ENCODE peak calls at places on chromosomes 1 and 21, in five cellular contexts. W is GM23248, P is body of pancreas, U is HL-60, A is aorta. J is an unnamed sample.

GRCh38 chr1:30618335-30618747 is 105.0 kb downstream of the MATN1 start:
- DNase-seq in W (peak), P (no peak), U (no peak), A (no peak), J (no peak)

GRCh38 chr1:23394664-23395063 is 25.0 kb upstream of the ZNF436 start:
- DNase-seq in W (peak), P (peak), U (no peak), A (peak), J (peak)

GRCh38 chr1:232267837-232268598 is 361.9 kb downstream of the SIPA1L2 start:
- DNase-seq in W (no peak), P (no peak), U (no peak), A (no peak), J (no peak)

GRCh38 chr1:201266774-201267173 is 16.5 kb upstream of the PKP1 start:
- DNase-seq in W (peak), P (no peak), U (no peak), A (no peak), J (peak)

GRCh38 chr1:25430073-25430665 is 528 bp upstream of the MACO1 start:
- DNase-seq in W (peak), P (peak), U (peak), A (peak), J (peak)

GRCh38 chr21:28336299-28336698 is 656.4 kb downstream of the LTN1 start:
- DNase-seq in W (peak), P (peak), U (no peak), A (no peak), J (peak)

GRCh38 chr21:44299085-44299457 is 782 bp upstream of the PFKL start:
- DNase-seq in W (peak), P (no peak), U (no peak), A (no peak), J (peak)

GRCh38 chr1:104933846-104934245 is 1184.1 kb downstream of the AMY1C start:
- DNase-seq in W (no peak), P (no peak), U (no peak), A (no peak), J (no peak)

GRCh38 chr1:81703352-81703735 is 97.4 kb upstream of the ADGRL2 start:
- DNase-seq in W (peak), P (no peak), U (no peak), A (no peak), J (peak)

GRCh38 chr21:34279285-34279684 is 84.5 kb upstream of the KCNE2 start:
- DNase-seq in W (no peak), P (no peak), U (no peak), A (no peak), J (no peak)

GRCh38 chr1:113142791-113143190 is 69.8 kb downstream of the LRIG2 start:
- DNase-seq in W (peak), P (no peak), U (no peak), A (no peak), J (peak)

GRCh38 chr1:202107321-202107761 is 15.4 kb upstream of the GPR37L1 start:
- DNase-seq in W (no peak), P (peak), U (no peak), A (no peak), J (no peak)

GRCh38 chr1:149885364-149886111 is 13.8 kb upstream of the BOLA1 start:
- DNase-seq in W (peak), P (peak), U (peak), A (peak), J (peak)

GRCh38 chr1:215567491-215568286 is 585 bp downstream of the KCTD3 start:
- DNase-seq in W (peak), P (peak), U (no peak), A (peak), J (peak)

GRCh38 chr1:5847013-5847654 is 145.1 kb downstream of the NPHP4 start:
- DNase-seq in W (peak), P (no peak), U (no peak), A (no peak), J (no peak)

GRCh38 chr1:69737527-69738176 is 169.9 kb downstream of the LRRC7 start:
- DNase-seq in W (peak), P (peak), U (peak), A (no peak), J (peak)

GRCh38 chr21:34520769-34521508 is 8.9 kb upstream of the KCNE1 start:
- DNase-seq in W (no peak), P (no peak), U (no peak), A (peak), J (no peak)

GRCh38 chr21:31366825-31367224 is 22.8 kb upstream of the TIAM1 start:
- DNase-seq in W (peak), P (no peak), U (no peak), A (no peak), J (peak)

GRCh38 chr1:228037401-228038386 is 30.9 kb downstream of the WNT3A start:
- DNase-seq in W (peak), P (peak), U (no peak), A (peak), J (peak)

GRCh38 chr1:168709896-168710305 is 19.1 kb downstream of the DPT start:
- DNase-seq in W (peak), P (no peak), U (no peak), A (no peak), J (peak)

GRCh38 chr1:154419620-154420020 is 14.5 kb downstream of the IL6R start:
- DNase-seq in W (peak), P (peak), U (no peak), A (peak), J (peak)

GRCh38 chr1:39726600-39726999 is 12.1 kb upstream of the PPIE start:
- DNase-seq in W (no peak), P (no peak), U (no peak), A (no peak), J (no peak)

GRCh38 chr21:22225299-22225698 is 1227.1 kb downstream of the NCAM2 start:
- DNase-seq in W (no peak), P (peak), U (no peak), A (no peak), J (no peak)
- H3K4me3 ChIP-seq in W (no peak), P (no peak), U (no peak), A (no peak), J (no peak)

GRCh38 chr1:2556277-2557145 is at the start of gene TNFRSF14:
- DNase-seq in W (peak), P (peak), U (peak), A (no peak), J (peak)

GRCh38 chr1:2553871-2554620 is 2.1 kb upstream of the TNFRSF14 start:
- DNase-seq in W (no peak), P (no peak), U (no peak), A (no peak), J (no peak)

GRCh38 chr1:2555634-2556276 is 416 bp upstream of the TNFRSF14 start:
- DNase-seq in W (peak), P (peak), U (peak), A (peak), J (no peak)

GRCh38 chr1:2557146-2558029 is 1.2 kb downstream of the TNFRSF14 start:
- DNase-seq in W (no peak), P (no peak), U (no peak), A (no peak), J (no peak)

GRCh38 chr1:2554621-2555387 is 1.4 kb upstream of the TNFRSF14 start:
- DNase-seq in W (no peak), P (no peak), U (no peak), A (no peak), J (no peak)
- H3K4me3 ChIP-seq in W (no peak), P (no peak), U (no peak), A (no peak), J (no peak)

DNA sequence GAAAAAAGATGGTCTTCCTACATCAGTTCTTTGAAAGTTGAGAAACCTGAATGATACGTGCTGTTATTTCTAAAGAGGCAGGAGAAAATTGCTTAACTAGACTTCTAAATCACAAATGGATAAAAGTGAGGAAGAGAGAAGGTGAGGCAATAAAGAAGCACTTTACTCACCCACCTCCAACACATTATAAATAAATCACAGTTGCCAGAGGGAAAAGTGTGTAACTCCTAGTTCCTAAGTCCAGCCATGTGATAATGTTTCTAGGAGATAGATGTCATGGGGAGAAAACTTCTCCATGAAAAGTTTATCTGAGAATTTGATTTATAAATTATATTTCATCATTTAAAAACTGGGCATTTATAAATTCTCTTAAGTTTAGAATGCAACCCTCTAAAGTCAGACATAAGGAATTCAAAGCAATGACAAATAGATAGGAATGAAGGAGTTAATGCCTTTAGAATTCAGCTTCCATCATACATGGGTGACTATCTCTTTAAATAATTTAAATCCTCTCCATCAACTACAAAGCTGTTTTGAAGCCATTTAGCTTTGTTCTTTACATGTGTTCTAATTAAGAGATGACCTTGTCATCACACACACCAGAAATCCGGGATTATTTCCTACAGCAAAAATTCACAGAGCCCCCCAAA is 60.0 kb downstream of the NRIP1 start:
- DNase-seq in W (peak), P (no peak), U (no peak), A (no peak), J (no peak)
- H3K4me3 ChIP-seq in W (peak), P (no peak), U (no peak), A (no peak), J (peak)

GRCh38 chr1:7401814-7402547 is 369.1 kb upstream of the VAMP3 start:
- DNase-seq in W (peak), P (no peak), U (no peak), A (peak), J (peak)
- H3K4me3 ChIP-seq in W (no peak), P (no peak), U (no peak), A (no peak), J (no peak)

GRCh38 chr1:18716112-18716784 is 85.6 kb downstream of the PAX7 start:
- DNase-seq in W (no peak), P (no peak), U (no peak), A (no peak), J (no peak)
- H3K4me3 ChIP-seq in W (no peak), P (no peak), U (no peak), A (no peak), J (no peak)

DNA sequence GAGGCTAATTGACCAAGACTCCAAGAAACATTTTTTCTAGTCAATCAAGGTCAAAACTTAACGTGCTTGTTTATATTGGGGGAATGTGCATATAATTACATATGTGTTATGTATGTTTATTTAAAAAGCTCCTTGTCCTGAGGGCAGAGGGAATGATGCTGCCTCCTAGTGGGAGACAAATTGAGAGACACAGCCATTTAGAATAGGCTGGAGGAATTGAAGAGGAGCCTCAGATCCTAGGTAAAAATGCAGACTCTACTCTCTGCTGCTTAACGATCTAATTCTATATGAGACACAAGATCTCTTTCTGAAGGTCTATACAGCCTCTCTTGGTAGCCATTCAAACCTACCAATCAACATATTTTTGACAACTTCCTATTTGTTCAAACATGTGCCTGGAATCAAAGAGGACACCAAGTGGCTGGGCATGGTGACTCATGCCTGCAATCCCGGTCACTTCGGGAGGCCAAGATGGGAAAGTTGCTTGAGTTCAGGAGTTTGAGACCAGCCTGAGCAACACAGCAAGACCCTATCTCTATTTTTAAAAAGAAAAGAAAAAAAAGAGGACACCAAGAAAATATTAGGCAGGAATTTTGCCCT is 136.6 kb upstream of the ZNF648 start:
- DNase-seq in W (peak), P (no peak), U (no peak), A (no peak), J (no peak)
- H3K4me3 ChIP-seq in W (no peak), P (no peak), U (no peak), A (no peak), J (no peak)

GRCh38 chr1:2146836-2147517 is 47.6 kb downstream of the FAAP20 start:
- DNase-seq in W (no peak), P (no peak), U (no peak), A (no peak), J (no peak)

GRCh38 chr1:2145946-2146835 is 48.4 kb downstream of the FAAP20 start:
- DNase-seq in W (no peak), P (no peak), U (peak), A (peak), J (no peak)

GRCh38 chr1:2151252-2151651 is 43.3 kb downstream of the FAAP20 start:
- DNase-seq in W (no peak), P (no peak), U (peak), A (no peak), J (peak)

GRCh38 chr1:2150836-2151235 is 43.7 kb downstream of the FAAP20 start:
- DNase-seq in W (no peak), P (no peak), U (no peak), A (no peak), J (no peak)

GRCh38 chr1:2148691-2149090 is 45.9 kb downstream of the FAAP20 start:
- DNase-seq in W (no peak), P (no peak), U (peak), A (no peak), J (no peak)
- H3K4me3 ChIP-seq in W (no peak), P (no peak), U (no peak), A (no peak), J (no peak)

J was measured in foreskin fibroblast.